ENCODE peak calls at places on chromosomes 1 and 21, in seven cellular contexts. One of them, this sample, is unnamed.

GRCh38 chr1:199089393-199090122 is 450.7 kb downstream of the PTPRC start:
- DNase-seq in DMS 273 treated with DMSO at 0.1 percent for 48 hours: no peak
- DNase-seq in NCI-H69: no peak
- DNase-seq in left ventricle myocardium superior: no peak
- DNase-seq in fibroblast of mammary gland: no peak
- DNase-seq in neural crest cell: no peak
- DNase-seq in heart right ventricle: no peak
- DNase-seq in this sample: no peak

GRCh38 chr1:86084998-86085397 is 71.6 kb downstream of the COL24A1 start:
- DNase-seq in heart right ventricle: no peak
- DNase-seq in NCI-H69: no peak
- DNase-seq in DMS 273 treated with DMSO at 0.1 percent for 48 hours: no peak
- DNase-seq in left ventricle myocardium superior: no peak
- DNase-seq in fibroblast of mammary gland: no peak
- DNase-seq in neural crest cell: no peak
- DNase-seq in this sample: no peak

GRCh38 chr21:31991356-31992331 is 118.8 kb downstream of the HUNK start:
- DNase-seq in heart right ventricle: no peak
- DNase-seq in DMS 273 treated with DMSO at 0.1 percent for 48 hours: no peak
- DNase-seq in fibroblast of mammary gland: no peak
- DNase-seq in left ventricle myocardium superior: no peak
- DNase-seq in NCI-H69: peak; percentile 38
- DNase-seq in neural crest cell: no peak
- DNase-seq in this sample: no peak

GRCh38 chr21:46639489-46640386 is 4.3 kb downstream of the PRMT2 start:
- DNase-seq in left ventricle myocardium superior: no peak
- DNase-seq in heart right ventricle: no peak
- DNase-seq in DMS 273 treated with DMSO at 0.1 percent for 48 hours: no peak
- DNase-seq in NCI-H69: peak; percentile 1
- DNase-seq in neural crest cell: no peak
- DNase-seq in fibroblast of mammary gland: peak; percentile 46
- DNase-seq in this sample: no peak

GRCh38 chr1:82818596-82818995 is 1017.9 kb downstream of the ADGRL2 start:
- DNase-seq in neural crest cell: no peak
- DNase-seq in fibroblast of mammary gland: no peak
- DNase-seq in heart right ventricle: no peak
- DNase-seq in NCI-H69: peak; percentile 26
- DNase-seq in DMS 273 treated with DMSO at 0.1 percent for 48 hours: no peak
- DNase-seq in left ventricle myocardium superior: no peak
- DNase-seq in this sample: no peak

GRCh38 chr1:161492827-161493226 is 12.4 kb upstream of the FCGR2A start:
- DNase-seq in left ventricle myocardium superior: no peak
- DNase-seq in DMS 273 treated with DMSO at 0.1 percent for 48 hours: no peak
- DNase-seq in heart right ventricle: no peak
- DNase-seq in fibroblast of mammary gland: no peak
- DNase-seq in NCI-H69: no peak
- DNase-seq in neural crest cell: no peak
- DNase-seq in this sample: no peak

GRCh38 chr21:31967334-31967733 is 94.5 kb downstream of the HUNK start:
- DNase-seq in neural crest cell: no peak
- DNase-seq in heart right ventricle: no peak
- DNase-seq in DMS 273 treated with DMSO at 0.1 percent for 48 hours: no peak
- DNase-seq in fibroblast of mammary gland: no peak
- DNase-seq in left ventricle myocardium superior: no peak
- DNase-seq in NCI-H69: no peak
- DNase-seq in this sample: no peak

GRCh38 chr1:230215049-230215448 is 148.0 kb downstream of the GALNT2 start:
- DNase-seq in left ventricle myocardium superior: peak; percentile 64
- DNase-seq in heart right ventricle: peak; percentile 75
- DNase-seq in fibroblast of mammary gland: peak; percentile 83
- DNase-seq in DMS 273 treated with DMSO at 0.1 percent for 48 hours: no peak
- DNase-seq in neural crest cell: no peak
- DNase-seq in NCI-H69: peak; percentile 7
- DNase-seq in this sample: no peak

GRCh38 chr1:47557086-47557866 is 119.4 kb downstream of the FOXD2 start:
- DNase-seq in neural crest cell: no peak
- DNase-seq in left ventricle myocardium superior: no peak
- DNase-seq in heart right ventricle: no peak
- DNase-seq in NCI-H69: no peak
- DNase-seq in fibroblast of mammary gland: no peak
- DNase-seq in DMS 273 treated with DMSO at 0.1 percent for 48 hours: no peak
- DNase-seq in this sample: no peak

GRCh38 chr1:20417581-20417980 is 68.4 kb downstream of the CAMK2N1 start:
- DNase-seq in neural crest cell: no peak
- DNase-seq in heart right ventricle: no peak
- DNase-seq in left ventricle myocardium superior: no peak
- DNase-seq in NCI-H69: no peak
- DNase-seq in fibroblast of mammary gland: no peak
- DNase-seq in DMS 273 treated with DMSO at 0.1 percent for 48 hours: no peak
- DNase-seq in this sample: no peak

GRCh38 chr1:99146129-99146848 is 118.0 kb upstream of the PLPPR4 start:
- DNase-seq in NCI-H69: peak; percentile 3
- DNase-seq in neural crest cell: no peak
- DNase-seq in fibroblast of mammary gland: no peak
- DNase-seq in DMS 273 treated with DMSO at 0.1 percent for 48 hours: no peak
- DNase-seq in heart right ventricle: no peak
- DNase-seq in left ventricle myocardium superior: no peak
- DNase-seq in this sample: peak; percentile 26

GRCh38 chr1:222880586-222880985 is 65.7 kb downstream of the DISP1 start:
- DNase-seq in neural crest cell: no peak
- DNase-seq in heart right ventricle: no peak
- DNase-seq in NCI-H69: no peak
- DNase-seq in fibroblast of mammary gland: peak; percentile 87
- DNase-seq in left ventricle myocardium superior: no peak
- DNase-seq in DMS 273 treated with DMSO at 0.1 percent for 48 hours: no peak
- DNase-seq in this sample: no peak

This sample was measured in D341Med.